ENCODE peak calls at places on chromosomes 13 and 19, in nine cellular contexts. Y is endodermal cell, P is lung, Q is ascending aorta, Z is testis, H is endothelial cell of umbilical vein, D is heart left ventricle, F is IMR-90, T is AG04449. U is an unnamed sample.

GRCh38 chr13:40776681-40777165 is 5.7 kb upstream of the MRPS31 start:
- DNase-seq in Y (no peak), P (peak), Q (no peak), Z (no peak), H (peak), D (no peak), F (peak), T (no peak), U (peak)

GRCh38 chr13:76764916-76765315 is 121.3 kb downstream of the KCTD12 start:
- DNase-seq in Y (no peak), P (no peak), Q (no peak), Z (no peak), H (no peak), D (no peak), F (no peak), T (no peak), U (no peak)

GRCh38 chr19:932647-933552 is 7.1 kb downstream of the ARID3A start:
- DNase-seq in Y (peak), P (no peak), Q (no peak), Z (no peak), H (no peak), D (peak), F (peak), T (peak), U (peak)

GRCh38 chr19:19055701-19056100 is 8.1 kb upstream of the SLC25A42 start:
- DNase-seq in Y (no peak), P (no peak), Q (no peak), Z (no peak), H (no peak), D (no peak), F (no peak), T (no peak), U (no peak)

GRCh38 chr13:46211116-46211515 is 612 bp upstream of the LRRC63 start:
- DNase-seq in Y (no peak), P (no peak), Q (no peak), Z (peak), H (peak), D (no peak), F (no peak), T (no peak), U (no peak)

GRCh38 chr19:46954502-46955004 is 65.1 kb upstream of the NPAS1 start:
- DNase-seq in Y (no peak), P (no peak), Q (no peak), Z (no peak), H (no peak), D (no peak), F (no peak), T (no peak), U (no peak)

GRCh38 chr13:97387487-97388353 is 46.2 kb upstream of the RAP2A start:
- DNase-seq in Y (no peak), P (no peak), Q (no peak), Z (no peak), H (no peak), D (no peak), F (no peak), T (no peak), U (no peak)

GRCh38 chr13:48199404-48199991 is 33.5 kb upstream of the ITM2B start:
- DNase-seq in Y (no peak), P (no peak), Q (no peak), Z (no peak), H (no peak), D (no peak), F (no peak), T (no peak), U (no peak)

GRCh38 chr13:99766641-99767045 is 204.9 kb downstream of the ZIC5 start:
- DNase-seq in Y (peak), P (no peak), Q (no peak), Z (no peak), H (no peak), D (no peak), F (no peak), T (no peak), U (no peak)

GRCh38 chr13:49452725-49453457 is 8.8 kb downstream of the SETDB2 start:
- DNase-seq in Y (no peak), P (no peak), Q (no peak), Z (no peak), H (no peak), D (no peak), F (no peak), T (no peak), U (no peak)

GRCh38 chr13:88235441-88235840 is 564.3 kb downstream of the SLITRK5 start:
- DNase-seq in Y (no peak), P (no peak), Q (no peak), Z (no peak), H (no peak), D (no peak), F (no peak), T (no peak), U (no peak)

GRCh38 chr13:23579886-23580706 is 9.9 kb downstream of the TNFRSF19 start:
- DNase-seq in Y (no peak), P (no peak), Q (no peak), Z (no peak), H (peak), D (no peak), F (peak), T (no peak), U (no peak)

GRCh38 chr13:77521194-77521593 is 14.3 kb upstream of the SCEL start:
- DNase-seq in Y (no peak), P (no peak), Q (no peak), Z (no peak), H (peak), D (no peak), F (no peak), T (no peak), U (no peak)

GRCh38 chr13:21661097-21661496 is 9.8 kb upstream of the FGF9 start:
- DNase-seq in Y (no peak), P (no peak), Q (no peak), Z (no peak), H (no peak), D (no peak), F (no peak), T (no peak), U (no peak)

GRCh38 chr13:19794552-19795143 is 11.9 kb upstream of the PSPC1 start:
- DNase-seq in Y (peak), P (no peak), Q (no peak), Z (no peak), H (no peak), D (no peak), F (no peak), T (no peak), U (no peak)

GRCh38 chr19:2201473-2202148 is 34.5 kb downstream of the PLEKHJ1 start:
- DNase-seq in Y (no peak), P (no peak), Q (no peak), Z (no peak), H (no peak), D (no peak), F (no peak), T (no peak), U (no peak)

GRCh38 chr19:2199861-2200623 is 36.1 kb downstream of the PLEKHJ1 start:
- DNase-seq in Y (no peak), P (no peak), Q (no peak), Z (no peak), H (no peak), D (no peak), F (no peak), T (no peak), U (no peak)

GRCh38 chr19:2198317-2198716 is 34.6 kb downstream of the DOT1L start:
- DNase-seq in Y (no peak), P (no peak), Q (no peak), Z (no peak), H (no peak), D (no peak), F (no peak), T (no peak), U (no peak)

GRCh38 chr19:2197270-2197669 is 33.5 kb downstream of the DOT1L start:
- DNase-seq in Y (no peak), P (no peak), Q (no peak), Z (no peak), H (no peak), D (no peak), F (no peak), T (no peak), U (no peak)

DNA sequence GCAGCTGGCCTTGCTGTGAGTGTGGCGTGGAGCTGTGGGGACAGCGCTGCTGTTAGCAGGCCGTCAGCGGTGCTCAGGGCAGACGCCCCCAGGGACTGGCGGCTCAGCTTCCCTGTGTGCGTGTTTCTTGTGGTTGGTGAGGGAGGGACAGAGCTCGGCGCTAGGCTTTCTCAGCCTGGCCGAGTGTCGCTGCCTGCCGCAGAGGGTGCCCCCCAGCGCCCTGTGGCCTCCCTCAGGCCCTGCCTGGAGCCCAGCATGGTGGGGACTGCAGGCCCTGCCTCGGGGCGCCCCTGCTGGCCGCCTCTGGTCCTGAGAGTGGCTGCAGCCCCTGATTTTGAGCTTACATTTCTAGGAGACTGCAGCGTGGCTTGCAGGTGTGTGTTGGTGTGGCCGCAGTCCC is 35.5 kb downstream of the DOT1L start:
- DNase-seq in Y (peak), P (no peak), Q (no peak), Z (no peak), H (no peak), D (no peak), F (no peak), T (no peak), U (no peak)
- TF ChIP-seq CTCF in Y (peak), P (no peak), Q (peak), Z (no peak), H (peak), D (peak), F (peak), T (peak), U (peak)

DNA sequence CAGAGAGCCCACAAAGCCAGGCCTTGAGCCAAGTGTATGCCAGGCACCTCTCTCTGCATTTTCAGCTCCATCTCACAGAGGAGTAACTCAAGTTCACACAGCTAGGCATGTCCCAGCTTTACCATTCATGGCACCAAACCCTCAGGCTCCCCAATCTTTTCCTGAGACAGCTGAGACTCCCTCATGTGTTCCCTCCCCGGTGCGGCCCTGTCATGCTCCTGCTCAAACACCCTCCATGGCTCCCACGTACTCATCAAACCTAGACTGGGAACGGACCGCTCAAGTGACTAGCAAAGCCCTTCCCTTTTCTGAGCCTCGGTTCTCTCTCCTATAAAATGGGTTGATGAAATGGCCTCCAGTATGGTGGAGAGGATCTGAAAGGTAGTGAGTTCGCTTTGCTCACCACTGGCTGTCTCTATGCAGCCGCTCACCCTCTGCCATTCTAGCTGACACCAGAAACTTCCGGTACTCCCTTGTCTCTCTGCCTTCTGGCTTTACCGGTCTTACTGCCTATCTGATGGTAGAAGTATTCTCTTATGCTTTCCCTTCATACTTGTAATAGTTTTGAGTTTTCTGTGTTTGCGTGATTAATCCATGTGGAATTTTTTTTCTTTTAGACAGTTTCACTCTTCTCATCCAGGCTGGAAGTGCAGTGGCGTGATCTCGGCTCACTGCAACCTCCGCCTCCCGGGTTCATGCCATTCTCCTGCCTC is 7.8 kb upstream of the SLC44A2 start:
- DNase-seq in Y (no peak), P (no peak), Q (no peak), Z (no peak), H (no peak), D (no peak), F (peak), T (peak), U (peak)
- H3K4me3 ChIP-seq in Y (no peak), P (no peak), Q (no peak), Z (no peak), H (no peak), D (no peak), F (peak), T (no peak), U (no peak)

GRCh38 chr19:29873801-29874575 is 62.2 kb downstream of the CCNE1 start:
- DNase-seq in Y (no peak), P (no peak), Q (no peak), Z (no peak), H (no peak), D (no peak), F (no peak), T (no peak), U (no peak)
- TF ChIP-seq CTCF in Y (peak), P (no peak), Q (no peak), Z (no peak), H (no peak), D (no peak), F (no peak), T (no peak), U (no peak)

GRCh38 chr19:2554856-2555255 is 78.9 kb downstream of the GADD45B start:
- DNase-seq in Y (no peak), P (no peak), Q (no peak), Z (no peak), H (peak), D (no peak), F (peak), T (no peak), U (peak)

GRCh38 chr19:2551864-2552185 is 75.9 kb downstream of the GADD45B start:
- DNase-seq in Y (no peak), P (no peak), Q (no peak), Z (no peak), H (no peak), D (no peak), F (no peak), T (no peak), U (no peak)

GRCh38 chr19:2553510-2553909 is 77.6 kb downstream of the GADD45B start:
- DNase-seq in Y (no peak), P (no peak), Q (no peak), Z (no peak), H (no peak), D (no peak), F (no peak), T (no peak), U (no peak)

GRCh38 chr19:2551172-2551863 is 75.4 kb downstream of the GADD45B start:
- DNase-seq in Y (no peak), P (no peak), Q (no peak), Z (no peak), H (no peak), D (no peak), F (no peak), T (no peak), U (no peak)

DNA sequence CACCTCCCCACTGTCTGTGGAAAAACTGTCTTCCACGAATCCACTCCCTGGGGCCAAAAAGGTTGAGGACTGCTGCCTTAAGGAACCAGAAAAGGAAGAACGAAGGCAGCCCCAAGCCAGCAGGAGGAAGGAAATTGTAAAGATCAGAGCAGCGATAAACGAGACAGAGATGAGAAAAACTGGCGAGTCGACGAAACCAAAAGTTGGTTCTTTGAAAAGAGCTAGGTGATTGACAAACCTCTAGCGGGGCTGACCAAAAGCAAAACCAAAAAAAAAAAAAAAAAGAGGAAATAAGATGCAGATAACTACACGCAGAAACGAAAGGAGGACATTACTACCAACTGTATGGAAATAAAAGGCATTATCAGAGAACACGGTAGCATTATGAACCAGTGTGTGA is 76.9 kb downstream of the GADD45B start:
- DNase-seq in Y (no peak), P (no peak), Q (no peak), Z (no peak), H (peak), D (no peak), F (no peak), T (no peak), U (no peak)
- H3K4me3 ChIP-seq in Y (no peak), P (no peak), Q (peak), Z (no peak), H (peak), D (peak), F (no peak), T (no peak), U (peak)

GRCh38 chr19:37990362-37990761 is 83.4 kb downstream of the SIPA1L3 start:
- DNase-seq in Y (peak), P (peak), Q (no peak), Z (no peak), H (no peak), D (no peak), F (no peak), T (no peak), U (no peak)
- TF ChIP-seq CTCF in Y (peak), P (no peak), Q (no peak), Z (no peak), H (no peak), D (no peak), F (no peak), T (no peak), U (no peak)

GRCh38 chr13:110705356-110705825 is 525 bp downstream of the CARS2 start:
- DNase-seq in Y (no peak), P (no peak), Q (no peak), Z (no peak), H (no peak), D (no peak), F (no peak), T (no peak), U (no peak)

GRCh38 chr13:110702591-110703526 is 3.1 kb downstream of the CARS2 start:
- DNase-seq in Y (peak), P (no peak), Q (no peak), Z (no peak), H (no peak), D (no peak), F (peak), T (no peak), U (peak)

GRCh38 chr13:110702089-110702488 is 3.8 kb downstream of the CARS2 start:
- DNase-seq in Y (no peak), P (no peak), Q (no peak), Z (no peak), H (no peak), D (no peak), F (no peak), T (no peak), U (no peak)

GRCh38 chr13:110705826-110706569 is at the start of gene CARS2:
- DNase-seq in Y (peak), P (peak), Q (peak), Z (peak), H (peak), D (peak), F (peak), T (peak), U (peak)

DNA sequence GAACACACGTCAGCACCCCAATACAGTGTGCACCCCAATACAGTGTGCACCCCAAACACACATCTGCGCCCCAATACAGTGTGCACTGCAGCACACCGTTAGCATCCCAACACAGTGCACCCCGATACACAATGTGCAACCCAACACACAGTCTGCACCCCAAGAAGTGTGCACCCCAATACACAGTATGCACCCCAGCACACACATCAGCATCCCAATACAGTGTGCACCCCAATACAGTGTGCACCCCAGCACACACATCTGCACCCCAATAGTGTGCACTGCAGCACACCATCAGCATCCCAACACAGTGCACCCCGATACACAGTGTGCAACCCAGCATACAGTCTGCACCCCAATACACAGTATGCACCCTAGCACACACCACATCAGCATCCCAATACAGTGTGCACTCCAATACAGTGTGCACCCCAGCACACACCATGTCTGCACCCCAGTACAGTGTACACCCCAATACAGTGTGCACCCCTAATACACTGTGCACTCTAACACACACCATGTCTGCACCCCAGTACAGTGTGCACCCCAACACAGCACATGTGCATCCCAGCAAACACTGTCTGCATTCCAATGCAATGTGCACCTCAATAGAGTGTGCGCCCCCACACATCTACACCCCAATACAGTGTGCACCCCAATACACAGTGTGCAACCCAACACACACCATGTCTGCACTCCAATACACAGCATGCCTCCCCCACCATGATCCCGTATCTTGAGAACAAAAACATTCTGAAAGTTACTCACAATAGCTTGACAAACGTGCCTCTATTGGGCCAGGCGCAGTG is 858 bp upstream of the CARS2 start:
- DNase-seq in Y (peak), P (no peak), Q (no peak), Z (no peak), H (no peak), D (no peak), F (no peak), T (no peak), U (no peak)
- H3K4me3 ChIP-seq in Y (peak), P (peak), Q (peak), Z (peak), H (peak), D (peak), F (peak), T (peak), U (peak)

DNA sequence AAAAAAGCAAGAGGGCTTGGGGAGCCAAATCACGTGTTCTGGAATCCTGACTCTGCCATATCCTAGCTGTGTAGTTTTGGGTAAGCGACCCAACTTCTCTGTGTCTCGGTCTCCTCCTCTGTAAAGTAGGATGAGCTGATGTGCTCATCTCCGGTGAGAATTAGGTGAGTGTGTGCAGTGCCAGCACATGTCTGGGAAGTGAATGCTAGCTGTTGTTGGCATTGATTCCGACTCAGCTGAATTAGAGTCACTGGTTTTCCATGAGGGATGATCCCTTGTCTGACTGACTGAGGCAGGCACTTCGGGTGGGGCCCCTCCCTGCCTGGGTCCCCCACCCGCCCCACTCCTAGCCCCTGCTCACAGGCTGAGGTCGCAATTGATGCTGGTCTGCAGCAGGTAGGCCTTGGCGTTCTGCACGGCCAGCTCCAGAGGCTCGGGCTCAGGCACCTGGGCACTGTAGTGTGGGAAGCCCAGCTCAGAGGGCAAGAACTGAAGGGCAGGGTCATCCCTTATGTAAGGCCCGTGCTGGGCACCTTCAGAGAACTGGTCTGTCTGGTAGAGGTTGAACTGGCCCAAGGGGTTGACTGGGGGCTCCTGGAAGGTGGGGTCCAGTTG is 835 bp downstream of the RSPH6A start:
- DNase-seq in Y (no peak), P (no peak), Q (no peak), Z (no peak), H (no peak), D (no peak), F (no peak), T (no peak), U (no peak)
- TF ChIP-seq CTCF in Y (no peak), P (no peak), Q (no peak), Z (no peak), H (no peak), D (no peak), F (no peak), T (no peak), U (no peak)

U was measured in fibroblast of pulmonary artery.